ENCODE peak calls at places on chromosomes 7 and 10, in seven cellular contexts. U is CD4-positive, alpha-beta T cell; N is fibroblast of lung; V is AG04450; W is heart right ventricle; J is CD8-positive, alpha-beta T cell; F is right lobe of liver. M is an unnamed sample. For H3K9me3, the result is how much of the 10 kb centered on the place peaks cover.

GRCh38 chr10:119029613-119030420 is at the start of gene NANOS1:
- DNase-seq in V (no peak), U (no peak), J (no peak), N (peak), W (no peak), F (no peak), M (peak)

GRCh38 chr10:132774905-132775863 is 10.8 kb downstream of the NKX6-2 start:
- DNase-seq in N (peak), V (no peak), F (no peak), W (no peak), U (no peak), J (no peak), M (peak)

GRCh38 chr7:116097365-116098009 is 66.9 kb upstream of the TFEC start:
- DNase-seq in J (no peak), U (no peak), N (peak), W (no peak), V (no peak), F (no peak), M (no peak)

GRCh38 chr7:98211676-98212531 is 665 bp downstream of the BHLHA15 start:
- DNase-seq in W (no peak), J (no peak), F (no peak), U (no peak), V (no peak), N (no peak), M (peak)

GRCh38 chr10:85724215-85724614 is 642.4 kb downstream of the GRID1 start:
- DNase-seq in V (no peak), U (no peak), N (no peak), F (no peak), J (no peak), W (no peak), M (no peak)

GRCh38 chr10:71963756-71964668 is at the start of gene CHST3:
- DNase-seq in F (peak), J (no peak), N (peak), U (no peak), W (peak), V (no peak), M (peak)

GRCh38 chr10:132942740-132943554 is 577 bp upstream of the CFAP46 start:
- DNase-seq in J (no peak), U (no peak), F (no peak), N (peak), V (no peak), W (no peak), M (no peak)

GRCh38 chr7:148697256-148697841 is 1.4 kb upstream of the CUL1 start:
- DNase-seq in F (no peak), W (peak), J (no peak), U (no peak), V (no peak), N (peak), M (peak)

GRCh38 chr10:3136336-3136735 is 36.2 kb downstream of the PITRM1 start:
- DNase-seq in W (peak), F (no peak), N (no peak), U (no peak), V (no peak), J (no peak), M (peak)

GRCh38 chr10:44973323-44974081 is 5.1 kb downstream of the DEPP1 start:
- DNase-seq in V (no peak), F (no peak), W (no peak), U (no peak), J (no peak), N (no peak), M (peak)

GRCh38 chr7:157817433-157817832 is 480.6 kb downstream of the DNAJB6 start:
- DNase-seq in U (no peak), F (no peak), J (no peak), V (no peak), W (no peak), N (no peak), M (no peak)

GRCh38 chr7:157820796-157821195 is 484.0 kb downstream of the DNAJB6 start:
- DNase-seq in U (no peak), F (no peak), V (no peak), J (no peak), W (no peak), N (no peak), M (no peak)

GRCh38 chr7:157818701-157819516 is 482.1 kb downstream of the DNAJB6 start:
- DNase-seq in W (no peak), V (no peak), N (no peak), J (no peak), U (no peak), F (no peak), M (no peak)

GRCh38 chr7:157817944-157818700 is 481.3 kb downstream of the DNAJB6 start:
- DNase-seq in U (no peak), J (no peak), F (no peak), W (no peak), N (no peak), V (no peak), M (no peak)

DNA sequence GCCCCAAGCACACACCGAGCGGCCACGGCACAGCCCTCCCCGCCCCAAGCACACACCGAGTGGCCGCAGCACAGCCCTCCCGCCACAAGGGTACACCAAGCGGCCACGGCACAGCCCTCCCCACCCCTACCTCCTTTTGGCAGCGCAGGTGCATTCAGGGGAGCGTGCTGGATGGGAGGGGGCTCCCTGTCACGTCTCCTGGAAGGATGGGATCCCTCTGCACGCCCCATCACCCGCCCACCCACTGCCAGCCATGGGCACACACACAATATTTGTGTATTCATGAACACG is 482.7 kb downstream of the DNAJB6 start:
- DNase-seq in F (no peak), N (no peak), U (no peak), J (no peak), W (no peak), V (no peak), M (no peak)
- H3K9me3 ChIP-seq in F (under half), N (under half), U (under half), J (under half), W (under half), V (half or more), M (under half)

GRCh38 chr7:64934478-64934877 is 31.4 kb downstream of the ZNF273 start:
- DNase-seq in W (no peak), J (no peak), F (no peak), V (no peak), U (no peak), N (no peak), M (no peak)
- H3K9me3 ChIP-seq in W (under half), J (under half), F (under half), V (under half), U (under half), N (under half), M (under half)

GRCh38 chr7:122302826-122303521 is 1.6 kb downstream of the FEZF1 start:
- DNase-seq in U (no peak), J (no peak), V (no peak), N (no peak), W (no peak), F (no peak), M (no peak)
- H3K9me3 ChIP-seq in U (under half), J (under half), V (under half), N (under half), W (under half), F (under half), M (under half)

GRCh38 chr7:52938455-52939133 is 96.8 kb upstream of the POM121L12 start:
- DNase-seq in N (no peak), J (no peak), F (no peak), W (no peak), V (no peak), U (no peak), M (no peak)

GRCh38 chr7:52944916-52945315 is 90.5 kb upstream of the POM121L12 start:
- DNase-seq in U (no peak), F (no peak), N (peak), J (no peak), W (no peak), V (no peak), M (no peak)

GRCh38 chr7:52936750-52937149 is 98.7 kb upstream of the POM121L12 start:
- DNase-seq in W (no peak), F (no peak), J (no peak), V (no peak), N (no peak), U (no peak), M (no peak)

DNA sequence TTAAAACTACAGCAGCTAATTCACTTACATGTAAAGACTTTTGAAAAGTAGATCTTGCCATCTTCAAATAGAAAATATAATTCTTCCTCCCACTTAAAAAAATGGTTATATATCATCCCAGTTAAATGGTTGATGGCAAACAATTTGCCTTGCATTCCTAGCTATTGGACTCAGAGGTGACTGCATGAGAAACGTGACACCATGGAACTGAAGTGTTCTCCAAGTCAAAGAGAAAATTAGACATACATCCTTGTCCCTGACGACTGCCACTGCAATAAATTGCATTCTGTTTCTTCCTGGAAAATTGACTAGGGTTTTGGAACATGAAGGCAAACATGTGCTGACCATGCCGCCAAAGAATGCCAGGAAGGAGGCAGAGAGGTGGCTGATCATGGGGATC is 94.9 kb upstream of the POM121L12 start:
- DNase-seq in W (no peak), F (no peak), J (no peak), V (no peak), N (peak), U (no peak), M (no peak)
- H3K9me3 ChIP-seq in W (under half), F (under half), J (under half), V (under half), N (under half), U (under half), M (under half)

DNA sequence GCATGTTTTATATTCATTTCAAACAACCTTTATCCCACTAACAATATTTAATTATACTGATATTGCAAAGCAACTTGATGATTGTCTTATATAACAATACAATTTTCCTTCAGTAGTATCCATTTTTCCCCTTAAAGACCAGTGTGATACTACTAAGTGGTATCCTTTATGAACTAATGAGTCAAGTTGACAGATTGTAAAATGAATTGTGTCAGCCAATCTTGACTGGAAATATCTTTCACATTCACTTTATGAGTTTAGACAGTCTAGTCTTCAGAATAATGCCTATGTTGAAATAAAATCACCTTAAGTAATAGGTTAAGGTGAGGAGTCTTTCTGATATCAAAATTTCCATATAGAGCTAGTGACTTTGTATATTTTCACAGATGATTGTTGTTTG is 950.0 kb upstream of the CELF2 start:
- DNase-seq in U (no peak), J (no peak), V (no peak), W (no peak), F (no peak), N (no peak), M (no peak)
- H3K9me3 ChIP-seq in U (under half), J (under half), V (under half), W (under half), F (under half), N (under half), M (under half)

DNA sequence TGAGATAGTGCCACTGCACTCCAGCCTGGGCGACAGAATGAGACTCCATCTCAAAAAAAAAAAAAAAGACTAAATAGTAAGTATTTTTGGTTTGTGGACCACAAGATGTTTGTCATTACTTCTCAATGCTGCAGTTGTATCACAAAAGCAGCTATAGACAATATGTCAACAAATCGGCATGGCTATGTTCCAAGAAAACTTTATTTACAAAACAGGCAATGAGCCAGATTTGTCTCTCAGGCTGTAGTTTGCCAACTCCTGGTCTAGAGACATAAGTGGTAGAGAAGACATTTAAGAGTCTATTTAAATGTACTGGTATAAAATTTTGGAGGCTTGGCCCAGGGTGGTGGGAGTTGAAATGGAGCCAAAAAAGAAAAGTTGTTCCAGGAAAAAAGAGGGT is 185.8 kb downstream of the SORCS1 start:
- DNase-seq in J (no peak), F (no peak), V (no peak), N (no peak), U (no peak), W (no peak), M (no peak)
- H3K9me3 ChIP-seq in J (under half), F (under half), V (under half), N (under half), U (under half), W (under half), M (under half)

GRCh38 chr10:81949283-81949682 is 74.3 kb downstream of the NRG3 start:
- DNase-seq in W (no peak), J (no peak), V (no peak), N (no peak), F (no peak), U (no peak), M (no peak)

GRCh38 chr10:81957976-81958375 is 83.0 kb downstream of the NRG3 start:
- DNase-seq in U (no peak), J (no peak), N (peak), F (no peak), V (no peak), W (no peak), M (no peak)

GRCh38 chr10:81950358-81950757 is 75.4 kb downstream of the NRG3 start:
- DNase-seq in V (no peak), U (no peak), J (no peak), W (no peak), N (no peak), F (no peak), M (no peak)

GRCh38 chr10:81959016-81959415 is 84.0 kb downstream of the NRG3 start:
- DNase-seq in W (no peak), U (no peak), N (no peak), V (no peak), J (no peak), F (no peak), M (no peak)

DNA sequence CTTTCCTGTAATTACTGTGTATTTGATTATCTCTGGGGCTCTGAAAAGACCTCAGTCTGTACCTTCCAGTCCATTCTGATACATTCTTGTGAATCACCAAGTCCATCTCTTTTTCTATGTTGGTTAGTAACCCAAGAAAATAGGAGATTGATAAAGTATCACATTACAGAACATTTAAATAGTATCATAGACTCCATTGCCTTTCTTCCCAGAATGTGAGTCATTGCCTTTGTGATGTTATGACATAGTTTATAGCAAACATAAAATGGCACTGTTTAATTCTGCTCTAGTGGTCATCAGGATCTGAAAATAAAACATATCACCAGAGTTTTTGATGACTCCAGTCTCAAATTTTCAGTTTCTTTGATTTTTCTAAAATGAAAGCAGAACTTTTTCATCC is 78.4 kb downstream of the NRG3 start:
- DNase-seq in F (no peak), N (peak), V (no peak), W (no peak), U (no peak), J (no peak), M (no peak)
- H3K9me3 ChIP-seq in F (under half), N (under half), V (under half), W (under half), U (under half), J (under half), M (under half)